ENCODE peak calls at places on chromosomes 11 and 22, in nine cellular contexts. One of them, this sample, is unnamed.

GRCh38 chr11:16468735-16469446 is 112.5 kb upstream of the SOX6 start:
- DNase-seq in pancreas: no peak
- DNase-seq in CD4-positive, alpha-beta T cell: no peak
- DNase-seq in T-helper 9 cell: no peak
- DNase-seq in astrocyte of the cerebellum: no peak
- DNase-seq in MM.1S: no peak
- DNase-seq in ELF-1: no peak
- DNase-seq in posterior cingulate gyrus: no peak
- DNase-seq in heart right ventricle: no peak
- DNase-seq in this sample: no peak

GRCh38 chr11:64245401-64245796 is 1.3 kb downstream of the PPP1R14B start:
- DNase-seq in MM.1S: peak
- DNase-seq in astrocyte of the cerebellum: no peak
- DNase-seq in T-helper 9 cell: peak
- DNase-seq in heart right ventricle: peak
- DNase-seq in ELF-1: no peak
- DNase-seq in pancreas: peak
- DNase-seq in posterior cingulate gyrus: no peak
- DNase-seq in CD4-positive, alpha-beta T cell: peak
- DNase-seq in this sample: peak

GRCh38 chr11:77046060-77046501 is 11.9 kb downstream of the B3GNT6 start:
- DNase-seq in T-helper 9 cell: peak
- DNase-seq in pancreas: peak
- DNase-seq in ELF-1: peak
- DNase-seq in CD4-positive, alpha-beta T cell: peak
- DNase-seq in astrocyte of the cerebellum: no peak
- DNase-seq in posterior cingulate gyrus: peak
- DNase-seq in heart right ventricle: peak
- DNase-seq in MM.1S: peak
- DNase-seq in this sample: no peak

GRCh38 chr11:129743029-129743846 is 72.4 kb upstream of the TMEM45B start:
- DNase-seq in ELF-1: peak
- DNase-seq in heart right ventricle: no peak
- DNase-seq in CD4-positive, alpha-beta T cell: no peak
- DNase-seq in pancreas: no peak
- DNase-seq in MM.1S: no peak
- DNase-seq in T-helper 9 cell: no peak
- DNase-seq in posterior cingulate gyrus: no peak
- DNase-seq in astrocyte of the cerebellum: no peak
- DNase-seq in this sample: peak

GRCh38 chr11:95536049-95536448 is 253.5 kb downstream of the FAM76B start:
- DNase-seq in MM.1S: no peak
- DNase-seq in T-helper 9 cell: no peak
- DNase-seq in CD4-positive, alpha-beta T cell: no peak
- DNase-seq in pancreas: no peak
- DNase-seq in ELF-1: no peak
- DNase-seq in posterior cingulate gyrus: no peak
- DNase-seq in astrocyte of the cerebellum: peak
- DNase-seq in heart right ventricle: no peak
- DNase-seq in this sample: no peak

GRCh38 chr11:125923012-125923579 is 18.8 kb downstream of the DDX25 start:
- DNase-seq in heart right ventricle: peak
- DNase-seq in MM.1S: peak
- DNase-seq in CD4-positive, alpha-beta T cell: peak
- DNase-seq in ELF-1: peak
- DNase-seq in posterior cingulate gyrus: peak
- DNase-seq in astrocyte of the cerebellum: peak
- DNase-seq in pancreas: peak
- DNase-seq in T-helper 9 cell: peak
- DNase-seq in this sample: peak

GRCh38 chr11:134560066-134560465 is 148.0 kb upstream of the B3GAT1 start:
- DNase-seq in MM.1S: no peak
- DNase-seq in ELF-1: peak
- DNase-seq in pancreas: no peak
- DNase-seq in posterior cingulate gyrus: no peak
- DNase-seq in CD4-positive, alpha-beta T cell: no peak
- DNase-seq in T-helper 9 cell: no peak
- DNase-seq in astrocyte of the cerebellum: no peak
- DNase-seq in heart right ventricle: no peak
- DNase-seq in this sample: no peak

GRCh38 chr22:35231585-35232084 is 25.7 kb upstream of the HMGXB4 start:
- DNase-seq in CD4-positive, alpha-beta T cell: peak
- DNase-seq in ELF-1: peak
- DNase-seq in T-helper 9 cell: peak
- DNase-seq in posterior cingulate gyrus: peak
- DNase-seq in pancreas: peak
- DNase-seq in astrocyte of the cerebellum: peak
- DNase-seq in heart right ventricle: peak
- DNase-seq in MM.1S: peak
- DNase-seq in this sample: peak

GRCh38 chr22:31604746-31605705 is 57.0 kb downstream of the PISD start:
- DNase-seq in MM.1S: no peak
- DNase-seq in astrocyte of the cerebellum: no peak
- DNase-seq in pancreas: no peak
- DNase-seq in ELF-1: no peak
- DNase-seq in heart right ventricle: no peak
- DNase-seq in T-helper 9 cell: no peak
- DNase-seq in posterior cingulate gyrus: no peak
- DNase-seq in CD4-positive, alpha-beta T cell: no peak
- DNase-seq in this sample: no peak

GRCh38 chr11:2247496-2247895 is 22.9 kb downstream of the ASCL2 start:
- DNase-seq in heart right ventricle: no peak
- DNase-seq in pancreas: no peak
- DNase-seq in posterior cingulate gyrus: no peak
- DNase-seq in MM.1S: no peak
- DNase-seq in CD4-positive, alpha-beta T cell: no peak
- DNase-seq in ELF-1: peak
- DNase-seq in astrocyte of the cerebellum: no peak
- DNase-seq in T-helper 9 cell: no peak
- DNase-seq in this sample: no peak

GRCh38 chr22:17869285-17870096 is 95.2 kb upstream of the BID start:
- DNase-seq in T-helper 9 cell: no peak
- DNase-seq in CD4-positive, alpha-beta T cell: no peak
- DNase-seq in ELF-1: no peak
- DNase-seq in MM.1S: no peak
- DNase-seq in heart right ventricle: no peak
- DNase-seq in posterior cingulate gyrus: no peak
- DNase-seq in astrocyte of the cerebellum: no peak
- DNase-seq in pancreas: no peak
- DNase-seq in this sample: no peak

GRCh38 chr11:64534950-64535349 is 56.1 kb upstream of the SLC22A12 start:
- DNase-seq in astrocyte of the cerebellum: no peak
- DNase-seq in posterior cingulate gyrus: no peak
- DNase-seq in ELF-1: peak
- DNase-seq in T-helper 9 cell: no peak
- DNase-seq in heart right ventricle: no peak
- DNase-seq in CD4-positive, alpha-beta T cell: no peak
- DNase-seq in pancreas: no peak
- DNase-seq in MM.1S: no peak
- DNase-seq in this sample: peak

GRCh38 chr22:35430897-35431322 is 31.0 kb downstream of the MCM5 start:
- DNase-seq in heart right ventricle: peak
- DNase-seq in astrocyte of the cerebellum: peak
- DNase-seq in pancreas: peak
- DNase-seq in MM.1S: peak
- DNase-seq in CD4-positive, alpha-beta T cell: peak
- DNase-seq in ELF-1: peak
- DNase-seq in T-helper 9 cell: peak
- DNase-seq in posterior cingulate gyrus: peak
- DNase-seq in this sample: peak

GRCh38 chr11:73350908-73351636 is 25.1 kb upstream of the RELT start:
- DNase-seq in pancreas: peak
- DNase-seq in posterior cingulate gyrus: peak
- DNase-seq in heart right ventricle: no peak
- DNase-seq in astrocyte of the cerebellum: peak
- DNase-seq in T-helper 9 cell: peak
- DNase-seq in CD4-positive, alpha-beta T cell: peak
- DNase-seq in MM.1S: peak
- DNase-seq in ELF-1: peak
- DNase-seq in this sample: peak

GRCh38 chr11:35316161-35316560 is 103.2 kb downstream of the SLC1A2 start:
- DNase-seq in astrocyte of the cerebellum: peak
- DNase-seq in posterior cingulate gyrus: no peak
- DNase-seq in pancreas: no peak
- DNase-seq in ELF-1: no peak
- DNase-seq in heart right ventricle: no peak
- DNase-seq in CD4-positive, alpha-beta T cell: no peak
- DNase-seq in MM.1S: no peak
- DNase-seq in T-helper 9 cell: no peak
- DNase-seq in this sample: no peak